ENCODE peak calls at places on chromosomes 11 and 22, in five cellular contexts. B is BE2C; E is CD8-positive, alpha-beta T cell; L is hepatocyte; I is HCT116. Q is an unnamed sample.
A peak's percentile ranks its signal among the peaks of the same experiment; 100 is the strongest.

GRCh38 chr11:104372111-104372510 is 208.2 kb upstream of the PDGFD start:
- DNase-seq in E (no peak), B (no peak), I (no peak), L (no peak), Q (no peak)

GRCh38 chr22:18112440-18112839 is 1.8 kb downstream of the TUBA8 start:
- DNase-seq in E (no peak), B (no peak), L (no peak), I (no peak), Q (no peak)

GRCh38 chr22:35746946-35747703 is 29.5 kb downstream of the APOL5 start:
- DNase-seq in E (no peak), B (no peak), I (no peak), L (no peak), Q (no peak)

GRCh38 chr11:120385110-120385509 is 48.9 kb downstream of the ARHGEF12 start:
- DNase-seq in B (peak; percentile 20), E (no peak), I (no peak), L (no peak), Q (no peak)

GRCh38 chr22:22357024-22357868 is 112.7 kb downstream of the VPREB1 start:
- DNase-seq in B (peak; percentile 87), I (peak; percentile 77), L (peak; percentile 91), E (peak; percentile 68), Q (peak; percentile 83)

GRCh38 chr11:78802058-78802633 is 227.5 kb upstream of the NARS2 start:
- DNase-seq in L (peak; percentile 28), B (no peak), I (no peak), E (no peak), Q (peak; percentile 48)

GRCh38 chr11:112290462-112290894 is 29.8 kb upstream of the PLET1 start:
- DNase-seq in L (no peak), E (no peak), I (no peak), B (no peak), Q (no peak)

GRCh38 chr22:17241571-17242310 is 22.5 kb upstream of the ADA2 start:
- DNase-seq in I (no peak), E (no peak), B (no peak), L (no peak), Q (no peak)

GRCh38 chr11:2991477-2992233 is 474 bp downstream of the NAP1L4 start:
- DNase-seq in B (no peak), L (peak; percentile 85), E (no peak), I (no peak), Q (peak; percentile 65)

GRCh38 chr22:21725956-21726649 is 9.5 kb downstream of the YPEL1 start:
- DNase-seq in I (no peak), B (no peak), E (no peak), L (no peak), Q (no peak)

GRCh38 chr22:32106930-32107329 is 52.2 kb downstream of the C22orf42 start:
- DNase-seq in B (no peak), E (no peak), L (peak; percentile 38), I (no peak), Q (no peak)

GRCh38 chr11:70471254-70471653 is 72.9 kb downstream of the CTTN start:
- DNase-seq in L (peak; percentile 48), B (peak; percentile 51), E (no peak), I (peak; percentile 23), Q (no peak)

GRCh38 chr11:61828629-61829407 is 718 bp downstream of the FADS2 start:
- DNase-seq in B (peak; percentile 47), I (no peak), E (no peak), L (peak; percentile 74), Q (peak; percentile 43)

GRCh38 chr22:25048659-25049657 is 96.4 kb downstream of the KIAA1671 start:
- DNase-seq in L (peak; percentile 84), E (peak; percentile 74), B (peak; percentile 76), I (peak; percentile 46), Q (peak; percentile 69)

GRCh38 chr11:117696489-117696888 is 100.5 kb downstream of the DSCAML1 start:
- DNase-seq in L (no peak), E (no peak), B (no peak), I (no peak), Q (no peak)

GRCh38 chr22:38802671-38803121 is 8.8 kb upstream of the DNAL4 start:
- DNase-seq in I (peak; percentile 62), L (peak; percentile 56), E (no peak), B (no peak), Q (peak; percentile 41)

GRCh38 chr11:60895687-60896086 is 10.7 kb downstream of the PRPF19 start:
- DNase-seq in E (no peak), L (no peak), I (no peak), B (no peak), Q (no peak)

GRCh38 chr11:16807306-16807705 is 68.9 kb downstream of the C11orf58 start:
- DNase-seq in B (no peak), I (no peak), E (no peak), L (no peak), Q (no peak)

GRCh38 chr11:10426475-10426874 is 28.6 kb upstream of the AMPD3 start:
- DNase-seq in I (no peak), E (no peak), B (no peak), L (no peak), Q (no peak)

GRCh38 chr11:48384670-48385069 is 18.4 kb upstream of the OR4C5 start:
- DNase-seq in B (no peak), L (no peak), E (no peak), I (no peak), Q (no peak)

GRCh38 chr22:37065149-37065548 is 13.6 kb downstream of the KCTD17 start:
- DNase-seq in E (no peak), L (no peak), B (no peak), I (no peak), Q (no peak)

GRCh38 chr11:45079943-45080719 is 66.3 kb upstream of the PRDM11 start:
- DNase-seq in E (peak; percentile 65), I (no peak), L (no peak), B (no peak), Q (no peak)

GRCh38 chr22:24432059-24432853 is 4.9 kb downstream of the ADORA2A start:
- DNase-seq in B (peak; percentile 71), I (no peak), E (no peak), L (peak; percentile 46), Q (no peak)

GRCh38 chr22:20968281-20968977 is 1.4 kb downstream of the AIFM3 start:
- DNase-seq in I (no peak), L (no peak), E (no peak), B (no peak), Q (no peak)

GRCh38 chr22:27194096-27194748 is 536.8 kb downstream of the MIAT start:
- DNase-seq in B (no peak), L (no peak), E (no peak), I (no peak), Q (no peak)

GRCh38 chr11:115623021-115623451 is 118.8 kb upstream of the CADM1 start:
- DNase-seq in E (no peak), I (no peak), L (peak; percentile 80), B (no peak), Q (peak; percentile 65)

GRCh38 chr11:69918938-69919650 is 99.9 kb upstream of the FGF3 start:
- DNase-seq in E (peak; percentile 66), B (peak; percentile 90), I (peak; percentile 43), L (peak; percentile 91), Q (peak; percentile 73)

GRCh38 chr11:93213622-93214021 is 15.8 kb upstream of the SLC36A4 start:
- DNase-seq in L (no peak), E (no peak), I (no peak), B (no peak), Q (no peak)

GRCh38 chr22:30392661-30393321 is 4.0 kb upstream of the SEC14L2 start:
- DNase-seq in B (peak; percentile 48), E (no peak), L (no peak), I (no peak), Q (no peak)
- H3K4me3 ChIP-seq in B (no peak overlapping the region), E (no peak overlapping the region), L (no peak overlapping the region), I (no peak overlapping the region), Q (no peak overlapping the region)

DNA sequence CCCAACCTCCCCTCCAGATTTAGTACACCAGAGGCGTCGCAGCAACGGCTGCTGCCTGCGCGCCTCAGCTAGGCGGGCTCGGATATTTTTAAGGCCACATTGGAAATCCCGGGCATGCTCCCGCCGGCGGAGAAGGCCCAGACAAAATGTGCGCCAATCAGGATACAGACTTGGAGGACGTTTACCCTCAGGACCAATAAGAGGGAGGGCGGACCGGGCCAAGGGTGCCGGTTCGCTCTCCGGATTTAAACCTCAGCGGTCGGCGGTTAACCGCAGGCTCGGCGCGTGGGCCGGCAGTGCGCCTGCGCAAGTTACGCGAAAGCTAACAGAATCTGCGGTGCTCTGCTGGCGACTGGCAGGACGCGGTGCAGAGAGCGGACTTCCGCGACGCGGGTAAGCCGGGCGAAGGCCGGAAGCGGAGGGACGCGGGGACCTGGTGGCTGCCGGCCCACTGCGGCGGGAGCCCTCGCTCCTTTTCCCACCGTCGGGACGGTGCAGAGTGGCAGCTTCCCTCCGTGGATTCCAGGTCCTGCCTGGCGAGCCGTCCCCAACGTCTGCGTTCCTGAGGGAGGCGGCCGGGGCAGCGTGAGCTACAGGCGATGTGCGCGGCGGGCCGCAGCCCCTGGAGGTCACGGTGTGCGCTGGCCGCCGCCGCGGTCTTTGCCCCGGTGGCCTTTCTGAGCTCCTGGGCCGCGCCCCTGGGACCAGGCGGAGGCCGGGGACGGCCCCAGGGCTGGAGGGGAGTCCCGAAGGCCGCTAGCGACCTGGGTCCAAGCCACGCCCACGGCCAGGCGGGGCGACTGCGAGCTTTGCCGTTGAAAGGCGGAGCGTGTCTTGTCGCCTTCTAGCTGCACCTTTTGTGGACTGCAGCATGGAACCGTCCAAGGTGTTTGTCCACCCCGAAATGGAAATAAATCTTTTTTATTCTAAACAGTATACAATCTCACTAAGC is at the start of gene HYLS1:
- DNase-seq in E (peak; percentile 94), B (peak; percentile 86), I (peak; percentile 92), L (peak; percentile 94), Q (peak; percentile 94)
- H3K4me3 ChIP-seq in E (peak within 1 kb of the TSS; percentile 81), B (peak within 1 kb of the TSS; percentile 80), I (peak within 1 kb of the TSS; percentile 81), L (peak within 1 kb of the TSS; percentile 89), Q (peak within 1 kb of the TSS; percentile 72)

DNA sequence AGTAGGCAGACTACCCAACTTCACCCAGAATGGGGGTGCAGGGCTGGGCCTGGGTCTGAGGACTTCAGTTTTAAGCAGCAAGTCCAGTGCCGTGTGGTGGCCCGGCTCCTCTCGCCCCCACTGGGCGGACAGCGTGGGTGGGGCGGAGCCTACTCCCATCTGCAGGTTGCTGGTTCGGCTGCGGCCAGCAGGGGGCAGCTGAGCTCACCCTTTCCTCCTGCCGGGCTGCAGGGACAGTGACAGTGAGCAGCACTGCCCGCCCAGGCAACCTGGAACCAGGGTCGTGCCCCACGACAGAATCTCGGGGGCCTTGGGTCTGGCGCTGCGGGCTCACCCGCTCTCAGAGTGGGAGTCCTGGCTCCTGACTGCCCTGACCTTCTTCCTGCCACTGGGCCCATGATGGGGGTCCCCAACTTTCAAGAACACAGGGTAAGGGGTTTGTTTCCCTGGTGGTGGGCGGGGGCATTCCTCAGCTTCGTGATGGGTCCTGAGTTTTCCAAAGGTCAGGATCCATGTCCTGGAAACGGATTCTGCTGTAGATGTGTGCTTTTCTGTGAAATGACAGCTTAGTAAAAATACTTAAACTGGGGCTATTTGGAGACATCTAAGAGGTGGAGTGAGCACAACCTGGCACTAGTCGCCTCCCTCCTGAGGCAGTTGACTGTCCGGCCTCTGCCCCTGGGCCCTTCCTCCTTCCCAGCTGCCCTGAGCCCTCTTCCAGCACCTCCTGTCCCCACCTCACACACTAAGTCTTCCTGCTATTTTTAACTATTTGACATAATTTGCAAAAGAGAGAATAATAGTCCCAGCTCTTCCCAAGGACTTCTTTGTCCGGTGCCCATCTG is 6.0 kb upstream of the NEAT1 start:
- DNase-seq in B (peak; percentile 84), L (peak; percentile 93), E (peak; percentile 94), I (peak; percentile 54), Q (peak; percentile 93)
- H3K4me3 ChIP-seq in B (peak overlapping the region; percentile 33), L (no peak overlapping the region), E (peak overlapping the region; percentile 76), I (peak overlapping the region; percentile 29), Q (no peak overlapping the region)

DNA sequence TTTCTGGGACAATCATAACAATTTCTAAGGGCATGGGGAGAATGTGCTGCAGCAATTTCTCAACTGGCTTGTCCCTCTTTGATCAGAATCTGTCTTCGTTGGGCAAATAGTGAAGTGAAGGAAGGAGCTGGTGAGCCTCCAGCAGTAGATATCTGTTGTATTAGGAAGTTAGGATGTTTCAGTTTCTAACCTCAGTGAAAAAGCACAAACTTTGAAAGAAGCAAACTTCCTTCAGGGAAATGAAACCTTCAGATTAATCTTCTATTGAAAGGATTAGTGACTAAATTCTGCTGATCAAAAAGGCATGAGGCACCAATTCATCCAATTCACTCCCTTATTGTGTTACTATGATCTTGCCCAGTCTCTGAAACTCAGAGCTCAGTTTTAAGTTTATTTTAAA is 24.3 kb downstream of the LMO2 start:
- DNase-seq in E (no peak), L (no peak), B (no peak), I (no peak), Q (no peak)
- H3K4me3 ChIP-seq in E (no peak overlapping the region), L (no peak overlapping the region), B (no peak overlapping the region), I (no peak overlapping the region), Q (no peak overlapping the region)